ENCODE peak calls at places on chromosomes 7 and 10, in eight cellular contexts. E is CD8-positive, alpha-beta T cell; F is colonic mucosa; X is gastrocnemius medialis; C is tibial nerve; W is IMR-90; Y is heart left ventricle; Z is left ventricle myocardium inferior. J is an unnamed sample.
A peak's percentile ranks its signal among the peaks of the same experiment; 100 is the strongest.

GRCh38 chr7:113582471-113582870 is 336.3 kb downstream of the PPP1R3A start:
- DNase-seq in W (no peak), Y (no peak), X (no peak), F (no peak), C (no peak), E (no peak), Z (no peak), J (no peak)

GRCh38 chr10:68253356-68253755 is 21.4 kb upstream of the ATOH7 start:
- DNase-seq in F (no peak), Y (no peak), E (no peak), C (no peak), Z (no peak), X (no peak), W (no peak), J (no peak)

GRCh38 chr7:47038621-47039020 is 543.3 kb downstream of the TNS3 start:
- DNase-seq in Y (peak; percentile 46), X (no peak), Z (no peak), C (no peak), E (no peak), W (no peak), F (no peak), J (no peak)

GRCh38 chr10:42754155-42755027 is 28.2 kb upstream of the BMS1 start:
- DNase-seq in W (no peak), Y (peak; percentile 34), F (no peak), E (no peak), C (no peak), X (no peak), Z (peak; percentile 50), J (no peak)

GRCh38 chr7:155917836-155918385 is 105.6 kb upstream of the SHH start:
- DNase-seq in X (no peak), C (no peak), Y (no peak), Z (no peak), E (no peak), W (no peak), F (no peak), J (no peak)

GRCh38 chr7:70156052-70156451 is 557.8 kb downstream of the AUTS2 start:
- DNase-seq in C (no peak), Y (no peak), Z (no peak), W (no peak), E (no peak), X (peak; percentile 59), F (no peak), J (no peak)

GRCh38 chr7:18019562-18019961 is 8.1 kb downstream of the PRPS1L1 start:
- DNase-seq in C (no peak), X (no peak), W (peak; percentile 72), E (no peak), Z (no peak), F (no peak), Y (no peak), J (no peak)

GRCh38 chr10:93436577-93436976 is 45.6 kb downstream of the MYOF start:
- DNase-seq in W (peak; percentile 97), X (peak; percentile 49), Z (no peak), E (no peak), C (peak; percentile 69), F (no peak), Y (peak; percentile 62), J (no peak)

GRCh38 chr10:50522908-50523307 is 100.8 kb downstream of the SGMS1 start:
- DNase-seq in C (no peak), F (no peak), X (no peak), E (no peak), W (no peak), Z (no peak), Y (no peak), J (no peak)

GRCh38 chr10:24363070-24363469 is 154.1 kb downstream of the KIAA1217 start:
- DNase-seq in C (no peak), Z (no peak), Y (no peak), E (no peak), W (peak; percentile 57), X (no peak), F (no peak), J (no peak)

GRCh38 chr7:74061840-74062539 is 21.6 kb upstream of the LIMK1 start:
- DNase-seq in W (peak; percentile 91), C (peak; percentile 71), E (peak; percentile 57), X (peak; percentile 54), Z (peak; percentile 73), F (peak; percentile 90), Y (peak; percentile 84), J (peak; percentile 89)

GRCh38 chr7:85115006-85115405 is 71.8 kb downstream of the SEMA3D start:
- DNase-seq in C (no peak), Y (no peak), X (no peak), W (no peak), Z (no peak), E (no peak), F (no peak), J (no peak)

GRCh38 chr10:104253576-104254410 is 899 bp upstream of the GSTO1 start:
- DNase-seq in W (peak; percentile 56), C (no peak), E (no peak), Z (no peak), F (no peak), Y (no peak), X (no peak), J (no peak)

GRCh38 chr7:136039577-136040345 is 62.6 kb upstream of the MTPN start:
- DNase-seq in E (no peak), C (no peak), F (no peak), Y (no peak), Z (no peak), X (no peak), W (no peak), J (no peak)

GRCh38 chr7:65731129-65731528 is 141.7 kb upstream of the VKORC1L1 start:
- DNase-seq in Y (no peak), Z (no peak), C (no peak), E (no peak), X (no peak), F (no peak), W (no peak), J (no peak)

GRCh38 chr7:65731562-65732035 is 141.3 kb upstream of the VKORC1L1 start:
- DNase-seq in F (no peak), E (no peak), X (no peak), W (no peak), Y (no peak), C (no peak), Z (peak; percentile 18), J (peak; percentile 38)
- TF ChIP-seq CTCF in F (no peak), E (no peak), X (no peak), W (no peak), Y (no peak), C (no peak), Z (no peak), J (no peak)

DNA sequence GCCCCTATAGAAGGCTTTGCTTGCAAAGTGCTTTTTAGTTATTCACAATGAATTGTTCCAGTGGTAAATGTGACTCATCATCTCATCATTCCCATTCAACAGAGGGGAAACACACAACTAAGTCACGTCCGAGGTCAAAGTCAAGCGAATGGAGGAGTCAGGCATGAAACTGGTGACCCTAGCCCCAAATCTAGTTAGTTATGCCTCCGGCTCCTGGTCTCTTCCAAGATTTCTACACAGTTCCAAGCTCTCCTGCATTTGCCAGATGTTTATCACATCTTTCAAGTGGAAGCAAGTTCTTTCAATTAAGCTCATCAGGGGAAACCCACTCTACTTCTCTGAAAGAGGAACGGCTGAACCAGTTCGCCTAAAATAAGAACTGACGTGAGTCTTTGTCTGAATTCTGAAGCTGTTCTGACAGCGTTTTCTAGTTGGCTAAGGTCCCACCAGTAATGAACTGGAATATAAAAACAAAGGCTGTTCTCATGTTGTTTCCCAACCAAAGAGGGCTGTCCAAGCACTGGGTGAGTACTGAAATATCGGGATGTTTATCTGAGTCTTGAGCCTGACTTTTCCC is 140.9 kb upstream of the NRBF2 start:
- DNase-seq in W (peak; percentile 34), F (no peak), C (peak; percentile 11), E (no peak), X (no peak), Z (no peak), Y (peak; percentile 23), J (no peak)
- H3K4me1 ChIP-seq in W (no peaks in the 10 kb centered on the region), F (no peaks in the 10 kb centered on the region), C (no peaks in the 10 kb centered on the region), E (no peaks in the 10 kb centered on the region), X (no peaks in the 10 kb centered on the region), Z (peaks cover 12% of the 10 kb centered on the region), Y (no peaks in the 10 kb centered on the region), J (no peaks in the 10 kb centered on the region)

DNA sequence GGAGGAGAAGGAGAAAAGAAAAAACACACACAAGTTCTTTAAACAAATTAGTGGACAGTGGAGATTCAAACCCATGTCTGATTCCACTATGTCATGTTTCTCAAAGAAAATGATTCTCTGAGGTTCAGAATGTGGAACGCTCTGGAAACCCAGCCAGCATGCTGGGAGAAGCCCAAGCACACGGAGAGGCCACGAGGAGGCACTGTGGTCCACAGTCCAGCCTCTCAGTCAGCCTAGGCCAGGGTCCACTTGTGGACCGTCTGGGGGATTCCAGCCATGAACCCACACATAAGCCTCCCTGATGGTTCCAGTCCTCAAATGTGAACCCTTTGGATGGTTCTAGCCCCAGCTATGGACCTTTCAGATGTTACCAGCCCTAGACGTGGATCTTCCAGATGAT is 73.4 kb downstream of the CAV1 start:
- DNase-seq in F (no peak), E (no peak), W (no peak), Y (no peak), Z (no peak), C (no peak), X (no peak), J (no peak)
- TF ChIP-seq CTCF in F (no peak), E (no peak), W (peak; percentile 24), Y (peak; percentile 24), Z (peak; percentile 44), C (no peak), X (no peak), J (no peak)

GRCh38 chr7:101239191-101239950 is 1.8 kb upstream of the CLDN15 start:
- DNase-seq in E (no peak), F (no peak), Z (no peak), W (no peak), Y (no peak), C (no peak), X (no peak), J (no peak)

GRCh38 chr7:101235522-101235921 is 2.1 kb downstream of the CLDN15 start:
- DNase-seq in E (no peak), F (peak; percentile 88), C (no peak), X (no peak), W (no peak), Y (no peak), Z (no peak), J (no peak)

GRCh38 chr7:101236292-101236691 is 1.3 kb downstream of the CLDN15 start:
- DNase-seq in X (no peak), Y (no peak), Z (no peak), C (no peak), W (no peak), E (no peak), F (no peak), J (no peak)

GRCh38 chr7:101238226-101239182 is 902 bp upstream of the CLDN15 start:
- DNase-seq in X (no peak), C (no peak), Z (no peak), E (no peak), W (no peak), Y (no peak), F (no peak), J (no peak)

DNA sequence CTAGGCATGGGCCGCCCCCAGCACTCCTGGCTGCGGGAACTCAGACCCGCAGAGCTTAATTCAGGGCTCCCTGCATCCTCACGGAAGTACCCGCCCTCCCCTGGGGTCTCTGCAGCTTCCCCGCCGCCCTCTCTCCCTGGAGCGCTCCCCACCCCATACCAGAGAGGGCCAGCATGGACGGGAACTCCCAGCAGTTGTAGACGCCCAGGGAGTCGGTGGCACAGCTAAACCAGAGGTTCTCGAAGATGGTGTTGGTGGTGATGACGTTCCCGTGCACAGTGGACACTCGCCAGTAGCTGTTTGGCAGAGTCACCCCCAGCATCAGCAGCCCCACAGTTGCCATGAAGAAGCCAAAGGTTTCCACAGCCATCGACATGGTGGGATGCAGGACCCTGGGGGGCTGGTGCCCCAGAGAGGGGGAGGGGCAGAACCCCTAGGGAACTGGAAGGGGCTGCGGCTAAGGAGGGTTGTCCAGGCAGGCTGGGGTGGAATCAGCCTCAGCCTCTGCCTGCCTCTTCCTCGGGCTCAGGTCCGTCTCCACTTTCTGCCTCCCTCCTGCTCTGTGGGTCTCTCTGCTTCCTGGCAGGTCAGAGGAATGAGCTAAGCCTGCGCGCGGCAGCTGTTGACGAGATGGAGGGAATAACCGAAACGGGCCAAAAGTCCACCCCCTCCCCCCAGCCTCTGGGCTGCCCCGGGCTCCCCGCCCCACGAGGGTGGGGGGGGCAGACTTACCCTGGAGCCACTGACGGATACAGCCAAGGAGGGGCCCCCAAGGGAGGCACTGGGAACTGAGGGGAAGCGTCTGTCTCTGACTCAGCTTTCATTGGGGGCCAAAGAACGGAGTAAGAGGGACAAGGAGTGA is at the start of gene CLDN15:
- DNase-seq in Z (peak; percentile 86), X (peak; percentile 68), W (peak; percentile 61), F (peak; percentile 86), Y (peak; percentile 86), C (peak; percentile 47), E (no peak), J (no peak)
- H3K4me1 ChIP-seq in Z (peaks cover 58% of the 10 kb centered on the region), X (peaks cover 33% of the 10 kb centered on the region), W (peaks cover 5% of the 10 kb centered on the region), F (no peaks in the 10 kb centered on the region), Y (peaks cover 55% of the 10 kb centered on the region), C (peaks cover 17% of the 10 kb centered on the region), E (no peaks in the 10 kb centered on the region), J (peaks cover 18% of the 10 kb centered on the region)